ENCODE peak calls at places on chromosomes 6 and 20, in ten cellular contexts. I is aorta, S is neural progenitor cell, J is lung, X is lower lobe of right lung, U is IMR-90, D is sigmoid colon, O is esophagus muscularis mucosa, E is body of pancreas, H is tibial artery. P is an unnamed sample.

GRCh38 chr20:32779500-32780215 is 17.5 kb downstream of the DNMT3B start:
- DNase-seq in I (no peak), S (peak; percentile 92), J (no peak), X (no peak), U (no peak), D (no peak), O (no peak), E (no peak), H (no peak), P (no peak)

GRCh38 chr20:17843246-17844132 is 125.1 kb downstream of the SNX5 start:
- DNase-seq in I (peak; percentile 86), S (no peak), J (no peak), X (no peak), U (peak; percentile 97), D (peak; percentile 76), O (no peak), E (peak; percentile 64), H (peak; percentile 92), P (peak; percentile 72)

GRCh38 chr6:24455061-24455460 is 34.3 kb downstream of the GPLD1 start:
- DNase-seq in I (no peak), S (peak; percentile 18), J (no peak), X (no peak), U (no peak), D (no peak), O (no peak), E (no peak), H (no peak), P (no peak)

GRCh38 chr6:135497412-135498177 is at the start of gene AHI1:
- DNase-seq in I (peak; percentile 99), S (peak; percentile 99), J (peak; percentile 91), X (peak; percentile 98), U (peak; percentile 92), D (peak; percentile 97), O (peak; percentile 97), E (peak; percentile 96), H (peak; percentile 96), P (peak; percentile 96)

GRCh38 chr6:138590796-138591709 is 91.8 kb upstream of the NHSL1 start:
- DNase-seq in I (no peak), S (peak; percentile 82), J (peak; percentile 55), X (no peak), U (peak; percentile 79), D (peak; percentile 74), O (no peak), E (peak; percentile 73), H (no peak), P (peak; percentile 46)

GRCh38 chr6:122102026-122102425 is 297.4 kb upstream of the HSF2 start:
- DNase-seq in I (no peak), S (no peak), J (no peak), X (no peak), U (no peak), D (no peak), O (no peak), E (no peak), H (no peak), P (no peak)

GRCh38 chr20:46371656-46372055 is 34.8 kb downstream of the ELMO2 start:
- DNase-seq in I (no peak), S (no peak), J (no peak), X (no peak), U (no peak), D (no peak), O (no peak), E (no peak), H (no peak), P (no peak)

GRCh38 chr20:25276533-25277050 is 28.7 kb downstream of the PYGB start:
- DNase-seq in I (peak; percentile 68), S (no peak), J (no peak), X (peak; percentile 20), U (no peak), D (peak; percentile 60), O (no peak), E (peak; percentile 9), H (peak; percentile 61), P (peak; percentile 10)

GRCh38 chr20:1422756-1423155 is 29.9 kb upstream of the FKBP1A start:
- DNase-seq in I (no peak), S (no peak), J (no peak), X (no peak), U (peak; percentile 30), D (no peak), O (peak; percentile 37), E (no peak), H (no peak), P (no peak)

GRCh38 chr6:83867527-83868161 is 8.2 kb downstream of the CYB5R4 start:
- DNase-seq in I (no peak), S (peak; percentile 41), J (peak; percentile 38), X (peak; percentile 68), U (peak; percentile 92), D (no peak), O (no peak), E (no peak), H (peak; percentile 69), P (no peak)

GRCh38 chr6:144536079-144536478 is 250.9 kb downstream of the UTRN start:
- DNase-seq in I (no peak), S (no peak), J (no peak), X (no peak), U (no peak), D (no peak), O (no peak), E (no peak), H (no peak), P (no peak)

GRCh38 chr20:19740503-19740902 is 17.6 kb upstream of the RIN2 start:
- DNase-seq in I (no peak), S (no peak), J (no peak), X (no peak), U (no peak), D (no peak), O (no peak), E (no peak), H (no peak), P (no peak)

GRCh38 chr20:38790210-38791053 is 15.1 kb upstream of the PPP1R16B start:
- DNase-seq in I (no peak), S (peak; percentile 79), J (no peak), X (no peak), U (peak; percentile 38), D (no peak), O (no peak), E (no peak), H (no peak), P (no peak)

GRCh38 chr6:116139917-116140316 is 14.0 kb upstream of the COL10A1 start:
- DNase-seq in I (no peak), S (peak; percentile 16), J (peak; percentile 42), X (no peak), U (no peak), D (no peak), O (no peak), E (no peak), H (no peak), P (no peak)

GRCh38 chr6:130390890-130391289 is 25.1 kb downstream of the TMEM200A start:
- DNase-seq in I (no peak), S (no peak), J (no peak), X (no peak), U (no peak), D (no peak), O (no peak), E (no peak), H (no peak), P (no peak)

GRCh38 chr6:30647802-30648460 is 998 bp downstream of the C6orf136 start:
- DNase-seq in I (no peak), S (no peak), J (no peak), X (no peak), U (no peak), D (no peak), O (no peak), E (no peak), H (no peak), P (no peak)

DNA sequence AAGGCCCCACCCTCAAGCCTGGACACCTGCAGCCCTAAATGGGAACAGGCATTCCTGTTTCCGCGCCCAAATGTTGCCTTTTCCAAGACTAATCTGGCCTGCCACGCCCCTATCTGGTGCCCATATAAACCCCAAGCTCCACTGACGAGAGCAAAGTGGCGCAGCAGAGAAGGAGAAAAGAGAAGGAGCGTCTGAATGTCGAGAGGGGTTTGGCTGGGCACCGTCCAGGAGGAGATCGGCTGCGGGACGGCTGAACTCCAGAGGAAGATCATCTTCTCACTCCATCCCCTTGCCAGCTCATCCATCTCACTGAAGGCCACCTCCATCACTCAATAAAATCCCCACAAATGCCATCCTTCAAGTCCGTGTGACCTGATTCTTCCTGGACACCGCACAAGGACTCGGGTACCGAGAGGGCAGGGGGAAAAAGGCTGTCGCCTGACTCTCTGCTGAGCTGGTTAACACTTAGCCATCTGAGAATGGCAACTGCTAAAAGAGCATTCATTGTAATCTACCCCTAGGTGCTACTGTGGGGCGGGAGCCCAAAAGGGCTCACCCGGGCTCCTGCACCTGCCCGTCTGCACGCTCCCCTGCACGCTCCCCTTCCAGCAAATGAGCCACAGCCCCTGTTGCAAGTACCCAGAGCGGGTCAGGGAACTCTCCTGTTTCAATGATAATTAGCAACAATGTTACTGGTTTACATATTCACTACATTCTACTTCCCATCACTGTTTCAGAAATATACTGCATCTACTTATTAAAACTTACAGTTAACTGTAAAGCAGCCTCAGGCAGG is 23.5 kb downstream of the TAF4 start:
- DNase-seq in I (peak; percentile 25), S (no peak), J (no peak), X (peak; percentile 8), U (no peak), D (no peak), O (no peak), E (no peak), H (no peak), P (peak; percentile 34)
- H3K9me3 ChIP-seq in I (no peaks in the 10 kb centered on the region), S (no peaks in the 10 kb centered on the region), J (no peaks in the 10 kb centered on the region), X (no peaks in the 10 kb centered on the region), U (no peaks in the 10 kb centered on the region), D (no peaks in the 10 kb centered on the region), O (no peaks in the 10 kb centered on the region), E (no peaks in the 10 kb centered on the region), H (no peaks in the 10 kb centered on the region), P (no peaks in the 10 kb centered on the region)

DNA sequence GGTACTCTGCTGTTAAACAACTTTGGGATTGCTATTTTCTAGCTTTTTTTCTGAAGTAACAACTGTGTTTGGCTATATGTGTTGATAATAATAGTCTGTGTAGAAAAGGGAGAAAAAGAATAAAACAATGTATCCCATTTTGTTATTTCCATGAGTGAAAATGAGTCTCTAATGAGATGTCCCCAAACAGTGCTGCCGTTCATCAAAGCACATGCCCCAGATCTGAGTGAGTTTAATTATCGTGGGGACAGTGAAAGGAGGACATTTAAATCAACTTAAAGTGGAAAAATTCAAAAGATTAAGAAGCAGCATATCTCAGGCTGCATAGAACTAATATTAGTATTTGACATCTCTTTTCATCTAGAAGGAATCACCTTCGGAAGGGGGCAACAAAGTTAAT is 59.6 kb downstream of the NCOA7 start:
- DNase-seq in I (no peak), S (no peak), J (no peak), X (no peak), U (no peak), D (no peak), O (no peak), E (no peak), H (no peak), P (no peak)
- H3K4me1 ChIP-seq in I (no peaks in the 10 kb centered on the region), S (no peaks in the 10 kb centered on the region), J (peaks cover 8% of the 10 kb centered on the region), X (no peaks in the 10 kb centered on the region), U (no peaks in the 10 kb centered on the region), D (no peaks in the 10 kb centered on the region), O (peaks cover 3% of the 10 kb centered on the region), E (peaks cover 19% of the 10 kb centered on the region), H (no peaks in the 10 kb centered on the region), P (no peaks in the 10 kb centered on the region)

GRCh38 chr6:98834060-98835031 is at the start of gene POU3F2:
- DNase-seq in I (peak; percentile 92), S (peak; percentile 99), J (peak; percentile 75), X (peak; percentile 81), U (peak; percentile 77), D (peak; percentile 77), O (no peak), E (peak; percentile 63), H (peak; percentile 81), P (peak; percentile 87)
- H3K4me3 ChIP-seq in I (peak within 1 kb of the TSS; percentile 81), S (peak within 1 kb of the TSS; percentile 56), J (peak within 1 kb of the TSS; percentile 37), X (peak within 1 kb of the TSS; percentile 62), U (peak within 1 kb of the TSS; percentile 35), D (peak within 1 kb of the TSS; percentile 53), O (peak within 1 kb of the TSS; percentile 57), E (peak within 1 kb of the TSS; percentile 29), H (peak within 1 kb of the TSS; percentile 56), P (peak within 1 kb of the TSS; percentile 58)

GRCh38 chr20:59644371-59644939 is 40.1 kb downstream of the PHACTR3 start:
- DNase-seq in I (peak; percentile 55), S (no peak), J (peak; percentile 20), X (no peak), U (no peak), D (peak; percentile 20), O (peak; percentile 68), E (no peak), H (no peak), P (no peak)
- H3K9me3 ChIP-seq in I (peaks cover 3% of the 10 kb centered on the region), S (peaks cover 4% of the 10 kb centered on the region), J (peaks cover 5% of the 10 kb centered on the region), X (no peaks in the 10 kb centered on the region), U (peaks cover 27% of the 10 kb centered on the region), D (no peaks in the 10 kb centered on the region), O (no peaks in the 10 kb centered on the region), E (no peaks in the 10 kb centered on the region), H (no peaks in the 10 kb centered on the region), P (no peaks in the 10 kb centered on the region)

P was measured in ovary.